ENCODE peak calls at places on chromosomes 2 and 18, in nine cellular contexts. One of them, this sample, is unnamed.

GRCh38 chr18:6561029-6561861 is 146.5 kb upstream of the L3MBTL4 start:
- DNase-seq in heart right ventricle: peak; percentile 10
- DNase-seq in lower lobe of right lung: peak; percentile 79
- DNase-seq in aorta: no peak
- DNase-seq in naive thymus-derived CD4-positive, alpha-beta T cell: no peak
- DNase-seq in psoas muscle: peak; percentile 65
- DNase-seq in stomach: peak; percentile 39
- DNase-seq in Karpas-422: no peak
- DNase-seq in K562: peak; percentile 64
- DNase-seq in this sample: no peak

GRCh38 chr2:214169736-214170135 is 241.1 kb upstream of the VWC2L start:
- DNase-seq in Karpas-422: no peak
- DNase-seq in psoas muscle: no peak
- DNase-seq in lower lobe of right lung: no peak
- DNase-seq in aorta: no peak
- DNase-seq in heart right ventricle: no peak
- DNase-seq in stomach: no peak
- DNase-seq in naive thymus-derived CD4-positive, alpha-beta T cell: no peak
- DNase-seq in K562: no peak
- DNase-seq in this sample: no peak

GRCh38 chr2:45993476-45993991 is 303.7 kb upstream of the EPAS1 start:
- DNase-seq in aorta: peak; percentile 69
- DNase-seq in heart right ventricle: peak; percentile 83
- DNase-seq in naive thymus-derived CD4-positive, alpha-beta T cell: peak; percentile 75
- DNase-seq in K562: peak; percentile 77
- DNase-seq in psoas muscle: no peak
- DNase-seq in lower lobe of right lung: no peak
- DNase-seq in Karpas-422: peak; percentile 88
- DNase-seq in stomach: peak; percentile 75
- DNase-seq in this sample: peak; percentile 83

GRCh38 chr2:191036365-191036764 is 22.4 kb upstream of the STAT1 start:
- DNase-seq in heart right ventricle: no peak
- DNase-seq in Karpas-422: no peak
- DNase-seq in aorta: no peak
- DNase-seq in lower lobe of right lung: no peak
- DNase-seq in stomach: no peak
- DNase-seq in naive thymus-derived CD4-positive, alpha-beta T cell: no peak
- DNase-seq in psoas muscle: no peak
- DNase-seq in K562: no peak
- DNase-seq in this sample: no peak

GRCh38 chr2:203730076-203730729 is 23.8 kb downstream of the CD28 start:
- DNase-seq in aorta: no peak
- DNase-seq in naive thymus-derived CD4-positive, alpha-beta T cell: no peak
- DNase-seq in stomach: no peak
- DNase-seq in heart right ventricle: no peak
- DNase-seq in psoas muscle: no peak
- DNase-seq in Karpas-422: no peak
- DNase-seq in lower lobe of right lung: no peak
- DNase-seq in K562: no peak
- DNase-seq in this sample: peak; percentile 76

GRCh38 chr2:20051518-20052228 is at the start of gene LAPTM4A:
- DNase-seq in stomach: peak; percentile 99
- DNase-seq in heart right ventricle: peak; percentile 99
- DNase-seq in lower lobe of right lung: peak; percentile 99
- DNase-seq in psoas muscle: peak; percentile 99
- DNase-seq in K562: peak; percentile 99
- DNase-seq in naive thymus-derived CD4-positive, alpha-beta T cell: peak; percentile 99
- DNase-seq in aorta: peak; percentile 99
- DNase-seq in Karpas-422: peak; percentile 100
- DNase-seq in this sample: peak; percentile 98

GRCh38 chr18:30999186-30999585 is 43.4 kb downstream of the DSC3 start:
- DNase-seq in aorta: no peak
- DNase-seq in heart right ventricle: no peak
- DNase-seq in Karpas-422: peak; percentile 83
- DNase-seq in naive thymus-derived CD4-positive, alpha-beta T cell: no peak
- DNase-seq in K562: no peak
- DNase-seq in stomach: no peak
- DNase-seq in psoas muscle: no peak
- DNase-seq in lower lobe of right lung: no peak
- DNase-seq in this sample: no peak

GRCh38 chr2:207750315-207750714 is 19.4 kb downstream of the FZD5 start:
- DNase-seq in aorta: no peak
- DNase-seq in K562: no peak
- DNase-seq in naive thymus-derived CD4-positive, alpha-beta T cell: no peak
- DNase-seq in Karpas-422: no peak
- DNase-seq in stomach: no peak
- DNase-seq in lower lobe of right lung: no peak
- DNase-seq in heart right ventricle: no peak
- DNase-seq in psoas muscle: no peak
- DNase-seq in this sample: no peak

DNA sequence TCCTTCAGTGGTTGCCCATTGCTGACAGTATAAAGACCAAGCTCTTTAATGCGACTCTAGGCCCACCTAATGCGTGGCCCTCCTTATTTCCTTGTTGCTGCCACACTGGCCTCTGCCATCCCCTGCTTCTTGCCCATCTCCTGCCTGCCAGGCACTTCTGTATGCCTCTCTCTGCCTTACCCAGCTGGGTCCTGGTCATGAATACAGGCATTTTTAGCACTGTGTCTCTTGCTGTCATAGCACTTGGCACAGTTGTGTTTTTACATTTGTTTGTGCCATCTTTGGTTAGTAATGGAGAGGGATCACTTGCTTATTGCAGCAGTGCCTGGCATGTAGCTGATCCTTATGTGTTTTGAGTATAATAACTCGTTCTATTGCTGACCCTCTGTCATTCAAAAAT is 38.7 kb downstream of the MAP4K4 start:
- DNase-seq in naive thymus-derived CD4-positive, alpha-beta T cell: no peak
- DNase-seq in Karpas-422: no peak
- DNase-seq in stomach: no peak
- DNase-seq in heart right ventricle: no peak
- DNase-seq in lower lobe of right lung: no peak
- DNase-seq in K562: no peak
- DNase-seq in aorta: no peak
- DNase-seq in psoas muscle: no peak
- DNase-seq in this sample: no peak
- H3K4me1 ChIP-seq in naive thymus-derived CD4-positive, alpha-beta T cell: peaks cover 43% of the 10 kb centered on the region
- H3K4me1 ChIP-seq in Karpas-422: no peaks in the 10 kb centered on the region
- H3K4me1 ChIP-seq in stomach: peaks cover 89% of the 10 kb centered on the region
- H3K4me1 ChIP-seq in heart right ventricle: peaks cover 94% of the 10 kb centered on the region
- H3K4me1 ChIP-seq in lower lobe of right lung: peaks cover 60% of the 10 kb centered on the region
- H3K4me1 ChIP-seq in K562: peaks cover 8% of the 10 kb centered on the region
- H3K4me1 ChIP-seq in aorta: peaks cover 19% of the 10 kb centered on the region
- H3K4me1 ChIP-seq in psoas muscle: peaks cover 88% of the 10 kb centered on the region
- H3K4me1 ChIP-seq in this sample: peaks cover 73% of the 10 kb centered on the region

GRCh38 chr2:96914332-96914731 is 44.5 kb upstream of the SEMA4C start:
- DNase-seq in lower lobe of right lung: no peak
- DNase-seq in naive thymus-derived CD4-positive, alpha-beta T cell: no peak
- DNase-seq in aorta: no peak
- DNase-seq in psoas muscle: no peak
- DNase-seq in stomach: no peak
- DNase-seq in heart right ventricle: no peak
- DNase-seq in K562: no peak
- DNase-seq in Karpas-422: no peak
- DNase-seq in this sample: no peak
- H3K27me3 ChIP-seq in lower lobe of right lung: no peaks in the 10 kb centered on the region
- H3K27me3 ChIP-seq in naive thymus-derived CD4-positive, alpha-beta T cell: no peaks in the 10 kb centered on the region
- H3K27me3 ChIP-seq in aorta: no peaks in the 10 kb centered on the region
- H3K27me3 ChIP-seq in psoas muscle: no peaks in the 10 kb centered on the region
- H3K27me3 ChIP-seq in stomach: no peaks in the 10 kb centered on the region
- H3K27me3 ChIP-seq in heart right ventricle: no peaks in the 10 kb centered on the region
- H3K27me3 ChIP-seq in K562: no peaks in the 10 kb centered on the region
- H3K27me3 ChIP-seq in Karpas-422: no peaks in the 10 kb centered on the region
- H3K27me3 ChIP-seq in this sample: no peaks in the 10 kb centered on the region

DNA sequence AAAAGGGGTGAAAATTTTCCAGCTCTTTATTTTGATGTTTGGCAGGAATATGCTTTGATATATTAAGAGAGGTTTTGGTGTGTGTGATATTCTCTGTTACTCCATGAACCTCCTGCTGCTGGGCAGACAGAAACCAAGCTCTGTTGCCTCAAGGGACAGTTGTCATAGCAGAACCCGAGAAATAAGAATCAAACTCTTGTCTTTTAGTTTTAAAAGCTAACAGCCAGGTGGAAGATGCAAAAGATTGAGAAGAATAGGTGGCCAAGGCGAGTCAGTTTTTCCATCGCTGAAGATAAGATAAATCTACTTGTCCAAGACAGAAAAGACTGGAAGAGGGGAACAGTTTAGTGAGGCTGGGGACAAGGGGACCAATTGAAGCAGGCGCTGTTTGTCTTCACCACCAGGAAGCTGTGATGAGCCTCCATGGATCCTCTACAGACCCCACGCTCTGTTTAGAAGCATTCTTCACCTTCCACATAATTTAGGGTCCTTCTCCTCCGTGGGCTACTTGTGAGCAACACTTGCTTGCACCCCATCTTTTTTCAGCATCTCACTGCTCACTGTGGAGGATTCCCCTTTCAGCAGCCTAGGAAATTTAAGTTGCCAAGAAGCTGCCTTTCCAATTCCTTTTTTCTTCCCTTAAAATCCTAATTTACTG is 23.9 kb downstream of the PMAIP1 start:
- DNase-seq in K562: no peak
- DNase-seq in psoas muscle: no peak
- DNase-seq in stomach: no peak
- DNase-seq in lower lobe of right lung: no peak
- DNase-seq in aorta: no peak
- DNase-seq in Karpas-422: no peak
- DNase-seq in heart right ventricle: no peak
- DNase-seq in naive thymus-derived CD4-positive, alpha-beta T cell: no peak
- DNase-seq in this sample: no peak
- H3K4me1 ChIP-seq in K562: peaks cover 17% of the 10 kb centered on the region
- H3K4me1 ChIP-seq in psoas muscle: no peaks in the 10 kb centered on the region
- H3K4me1 ChIP-seq in stomach: peaks cover under 1% of the 10 kb centered on the region
- H3K4me1 ChIP-seq in lower lobe of right lung: peaks cover 3% of the 10 kb centered on the region
- H3K4me1 ChIP-seq in aorta: no peaks in the 10 kb centered on the region
- H3K4me1 ChIP-seq in Karpas-422: peaks cover 22% of the 10 kb centered on the region
- H3K4me1 ChIP-seq in heart right ventricle: no peaks in the 10 kb centered on the region
- H3K4me1 ChIP-seq in naive thymus-derived CD4-positive, alpha-beta T cell: no peaks in the 10 kb centered on the region
- H3K4me1 ChIP-seq in this sample: peaks cover 5% of the 10 kb centered on the region

GRCh38 chr2:189363559-189363958 is 77.7 kb upstream of the WDR75 start:
- DNase-seq in naive thymus-derived CD4-positive, alpha-beta T cell: no peak
- DNase-seq in psoas muscle: no peak
- DNase-seq in Karpas-422: no peak
- DNase-seq in aorta: no peak
- DNase-seq in heart right ventricle: no peak
- DNase-seq in K562: no peak
- DNase-seq in lower lobe of right lung: no peak
- DNase-seq in stomach: no peak
- DNase-seq in this sample: no peak

GRCh38 chr2:189366349-189366748 is 74.9 kb upstream of the WDR75 start:
- DNase-seq in Karpas-422: no peak
- DNase-seq in lower lobe of right lung: no peak
- DNase-seq in aorta: no peak
- DNase-seq in stomach: no peak
- DNase-seq in heart right ventricle: no peak
- DNase-seq in K562: no peak
- DNase-seq in naive thymus-derived CD4-positive, alpha-beta T cell: no peak
- DNase-seq in psoas muscle: no peak
- DNase-seq in this sample: no peak

GRCh38 chr2:189360861-189361260 is 80.4 kb upstream of the WDR75 start:
- DNase-seq in psoas muscle: no peak
- DNase-seq in lower lobe of right lung: no peak
- DNase-seq in naive thymus-derived CD4-positive, alpha-beta T cell: no peak
- DNase-seq in heart right ventricle: no peak
- DNase-seq in aorta: no peak
- DNase-seq in K562: no peak
- DNase-seq in stomach: no peak
- DNase-seq in Karpas-422: no peak
- DNase-seq in this sample: no peak

GRCh38 chr2:189364607-189365006 is 76.7 kb upstream of the WDR75 start:
- DNase-seq in lower lobe of right lung: no peak
- DNase-seq in Karpas-422: no peak
- DNase-seq in naive thymus-derived CD4-positive, alpha-beta T cell: no peak
- DNase-seq in aorta: no peak
- DNase-seq in stomach: no peak
- DNase-seq in heart right ventricle: no peak
- DNase-seq in K562: no peak
- DNase-seq in psoas muscle: no peak
- DNase-seq in this sample: no peak

DNA sequence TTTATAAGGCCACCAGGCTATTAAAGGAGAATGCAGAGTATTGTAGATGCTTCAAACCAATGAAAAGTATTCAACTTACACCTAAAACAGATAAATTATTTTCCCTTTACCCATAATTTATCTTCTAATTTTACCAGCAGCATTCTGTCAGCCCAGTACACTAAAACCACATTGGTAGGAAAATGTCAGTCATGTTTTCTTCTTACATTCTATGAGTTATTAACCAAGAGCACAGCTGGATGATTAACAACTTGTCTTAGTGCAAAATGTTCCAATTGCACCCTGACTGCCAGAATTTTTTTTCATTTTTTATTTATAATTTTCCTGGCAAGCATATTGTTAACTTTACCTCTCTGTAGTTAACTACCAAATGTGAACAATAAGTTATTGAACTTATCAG is 79.0 kb upstream of the WDR75 start:
- DNase-seq in lower lobe of right lung: no peak
- DNase-seq in aorta: no peak
- DNase-seq in Karpas-422: no peak
- DNase-seq in K562: no peak
- DNase-seq in naive thymus-derived CD4-positive, alpha-beta T cell: no peak
- DNase-seq in stomach: no peak
- DNase-seq in heart right ventricle: no peak
- DNase-seq in psoas muscle: no peak
- DNase-seq in this sample: no peak
- H3K27me3 ChIP-seq in lower lobe of right lung: no peaks in the 10 kb centered on the region
- H3K27me3 ChIP-seq in aorta: no peaks in the 10 kb centered on the region
- H3K27me3 ChIP-seq in Karpas-422: no peaks in the 10 kb centered on the region
- H3K27me3 ChIP-seq in K562: no peaks in the 10 kb centered on the region
- H3K27me3 ChIP-seq in naive thymus-derived CD4-positive, alpha-beta T cell: no peaks in the 10 kb centered on the region
- H3K27me3 ChIP-seq in stomach: no peaks in the 10 kb centered on the region
- H3K27me3 ChIP-seq in heart right ventricle: no peaks in the 10 kb centered on the region
- H3K27me3 ChIP-seq in psoas muscle: no peaks in the 10 kb centered on the region
- H3K27me3 ChIP-seq in this sample: no peaks in the 10 kb centered on the region

DNA sequence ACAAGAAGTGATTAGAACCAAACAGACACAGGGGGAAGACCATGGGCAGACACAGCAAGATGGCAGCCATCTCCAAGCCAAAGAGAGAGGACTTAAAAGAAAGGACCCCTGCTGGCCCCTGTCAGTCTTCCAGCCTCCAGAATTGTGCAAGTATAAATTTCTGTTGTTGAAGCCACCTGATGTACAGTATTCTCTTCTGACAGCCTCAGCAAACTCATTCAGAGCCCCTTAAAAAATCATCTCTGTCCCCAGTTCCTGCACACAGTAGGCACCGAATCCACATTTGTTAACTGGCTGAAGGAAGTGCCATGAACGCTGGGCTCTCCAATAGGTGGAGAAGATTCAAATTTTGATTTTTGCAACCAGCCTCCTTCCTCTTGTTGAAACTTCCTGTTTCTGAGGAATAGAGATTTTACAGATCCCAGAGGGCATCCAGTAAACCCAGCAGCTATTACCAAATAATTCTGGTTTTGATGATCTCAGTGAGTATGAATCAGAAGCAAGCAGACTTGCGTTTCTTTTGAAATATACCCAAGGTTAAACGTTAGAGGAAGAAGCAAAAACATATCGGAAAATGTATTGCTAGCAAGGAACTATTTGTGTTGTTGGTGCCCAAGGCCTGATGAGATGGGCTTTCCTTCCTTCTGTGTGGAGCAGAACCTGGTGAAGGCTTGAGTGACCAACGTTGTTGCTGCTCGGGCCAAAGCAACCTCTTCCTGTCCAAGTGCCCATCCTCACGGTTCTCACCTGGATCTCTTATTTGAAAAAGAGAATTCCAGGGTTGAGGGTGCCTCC is 47.7 kb upstream of the PLB1 start:
- DNase-seq in aorta: peak; percentile 26
- DNase-seq in stomach: no peak
- DNase-seq in Karpas-422: peak; percentile 46
- DNase-seq in heart right ventricle: no peak
- DNase-seq in K562: no peak
- DNase-seq in psoas muscle: no peak
- DNase-seq in lower lobe of right lung: no peak
- DNase-seq in naive thymus-derived CD4-positive, alpha-beta T cell: no peak
- DNase-seq in this sample: no peak
- H3K4me1 ChIP-seq in aorta: no peaks in the 10 kb centered on the region
- H3K4me1 ChIP-seq in stomach: peaks cover 32% of the 10 kb centered on the region
- H3K4me1 ChIP-seq in Karpas-422: peaks cover 3% of the 10 kb centered on the region
- H3K4me1 ChIP-seq in heart right ventricle: no peaks in the 10 kb centered on the region
- H3K4me1 ChIP-seq in K562: peaks cover 10% of the 10 kb centered on the region
- H3K4me1 ChIP-seq in psoas muscle: no peaks in the 10 kb centered on the region
- H3K4me1 ChIP-seq in lower lobe of right lung: peaks cover 24% of the 10 kb centered on the region
- H3K4me1 ChIP-seq in naive thymus-derived CD4-positive, alpha-beta T cell: no peaks in the 10 kb centered on the region
- H3K4me1 ChIP-seq in this sample: peaks cover 7% of the 10 kb centered on the region